ENCODE peak calls at places on chromosomes 1 and 21, in five cellular contexts. L is tibial artery, Y is H9, C is fibroblast of the aortic adventitia, A is testis. F is an unnamed sample.

GRCh38 chr21:42677339-42678117 is 24.1 kb downstream of the PDE9A start:
- DNase-seq in C (peak; percentile 21), A (no peak), L (no peak), Y (no peak), F (no peak)

GRCh38 chr1:82073659-82074058 is 272.9 kb downstream of the ADGRL2 start:
- DNase-seq in L (no peak), C (no peak), A (no peak), Y (no peak), F (no peak)

GRCh38 chr1:153532769-153533599 is 2.8 kb downstream of the S100A6 start:
- DNase-seq in C (peak; percentile 88), L (peak; percentile 95), A (peak; percentile 85), Y (peak; percentile 95), F (peak; percentile 80)

GRCh38 chr1:112904831-112905227 is 51.2 kb downstream of the SLC16A1 start:
- DNase-seq in L (no peak), Y (no peak), C (no peak), A (no peak), F (no peak)

GRCh38 chr1:236284291-236284711 is 2.5 kb upstream of the ERO1B start:
- DNase-seq in Y (no peak), C (no peak), L (no peak), A (no peak), F (no peak)

GRCh38 chr1:197149340-197149739 is 2.9 kb upstream of the ASPM start:
- DNase-seq in C (no peak), A (no peak), Y (no peak), L (no peak), F (no peak)

GRCh38 chr1:226402615-226403521 is 5.0 kb downstream of the PARP1 start:
- DNase-seq in A (no peak), Y (peak; percentile 20), C (no peak), L (no peak), F (no peak)

GRCh38 chr1:238606896-238607295 is 716.2 kb upstream of the ZP4 start:
- DNase-seq in A (no peak), C (peak; percentile 38), L (no peak), Y (no peak), F (no peak)

GRCh38 chr21:17782051-17782450 is 37.1 kb downstream of the C21orf91 start:
- DNase-seq in C (no peak), A (no peak), Y (no peak), L (no peak), F (no peak)

GRCh38 chr1:79042117-79042516 is 35.6 kb upstream of the ADGRL4 start:
- DNase-seq in Y (no peak), A (no peak), C (peak; percentile 74), L (no peak), F (no peak)

GRCh38 chr1:109643385-109644230 is 12.3 kb upstream of the GSTM4 start:
- DNase-seq in C (peak; percentile 73), L (peak; percentile 87), A (peak; percentile 87), Y (peak; percentile 93), F (peak; percentile 87)

GRCh38 chr1:236129315-236129714 is 13.0 kb upstream of the GPR137B start:
- DNase-seq in C (no peak), L (no peak), Y (peak; percentile 66), A (no peak), F (no peak)

GRCh38 chr1:78716186-78716585 is 66.6 kb downstream of the IFI44 start:
- DNase-seq in Y (no peak), L (no peak), C (peak; percentile 73), A (no peak), F (no peak)

GRCh38 chr1:247287460-247287859 is 31.6 kb downstream of the VN1R5 start:
- DNase-seq in A (peak; percentile 59), C (no peak), Y (no peak), L (peak; percentile 6), F (peak; percentile 52)

GRCh38 chr1:20726932-20727745 is 5.4 kb downstream of the SH2D5 start:
- DNase-seq in C (no peak), Y (no peak), A (peak; percentile 4), L (no peak), F (peak; percentile 66)

GRCh38 chr1:1402081-1402900 is 3.2 kb upstream of the CCNL2 start:
- DNase-seq in C (peak; percentile 70), A (no peak), Y (peak; percentile 76), L (no peak), F (no peak)

GRCh38 chr1:161499099-161500078 is 5.9 kb upstream of the FCGR2A start:
- DNase-seq in A (no peak), Y (no peak), L (no peak), C (peak; percentile 20), F (no peak)

GRCh38 chr1:93180723-93181613 is at the start of gene CCDC18:
- DNase-seq in A (no peak), C (no peak), L (no peak), Y (no peak), F (no peak)

GRCh38 chr1:63051356-63051755 is 267.4 kb downstream of the ATG4C start:
- DNase-seq in A (no peak), L (no peak), C (no peak), Y (no peak), F (no peak)

GRCh38 chr1:174998569-174999215 is 1.1 kb upstream of the CACYBP start:
- DNase-seq in C (peak; percentile 70), L (no peak), A (peak; percentile 48), Y (peak; percentile 46), F (no peak)

GRCh38 chr1:232868793-232869491 is 63.7 kb downstream of the MAP10 start:
- DNase-seq in A (no peak), C (peak; percentile 78), L (peak; percentile 67), Y (no peak), F (no peak)

GRCh38 chr1:114462341-114462740 is 48.7 kb downstream of the TRIM33 start:
- DNase-seq in A (no peak), L (no peak), Y (no peak), C (no peak), F (no peak)

GRCh38 chr1:202046748-202047708 is 36.6 kb downstream of the ELF3 start:
- DNase-seq in A (no peak), C (no peak), L (no peak), Y (no peak), F (no peak)

GRCh38 chr1:192516776-192517297 is 58.7 kb upstream of the RGS1 start:
- DNase-seq in Y (no peak), C (no peak), L (no peak), A (peak; percentile 21), F (no peak)

GRCh38 chr21:43329361-43330269 is 97.3 kb downstream of the SIK1 start:
- DNase-seq in A (no peak), Y (no peak), L (no peak), C (no peak), F (no peak)

GRCh38 chr1:6351480-6352137 is 42.0 kb downstream of the ACOT7 start:
- DNase-seq in L (no peak), A (peak; percentile 45), C (no peak), Y (no peak), F (no peak)
- TF ChIP-seq CTCF in L (no peak), A (no peak), C (no peak), Y (no peak), F (no peak)

GRCh38 chr21:19987671-19988070 is 1010.5 kb upstream of the NCAM2 start:
- DNase-seq in A (no peak), C (no peak), Y (no peak), L (no peak), F (no peak)

GRCh38 chr21:19981938-19982337 is 1016.3 kb upstream of the NCAM2 start:
- DNase-seq in C (no peak), L (no peak), A (no peak), Y (no peak), F (no peak)

DNA sequence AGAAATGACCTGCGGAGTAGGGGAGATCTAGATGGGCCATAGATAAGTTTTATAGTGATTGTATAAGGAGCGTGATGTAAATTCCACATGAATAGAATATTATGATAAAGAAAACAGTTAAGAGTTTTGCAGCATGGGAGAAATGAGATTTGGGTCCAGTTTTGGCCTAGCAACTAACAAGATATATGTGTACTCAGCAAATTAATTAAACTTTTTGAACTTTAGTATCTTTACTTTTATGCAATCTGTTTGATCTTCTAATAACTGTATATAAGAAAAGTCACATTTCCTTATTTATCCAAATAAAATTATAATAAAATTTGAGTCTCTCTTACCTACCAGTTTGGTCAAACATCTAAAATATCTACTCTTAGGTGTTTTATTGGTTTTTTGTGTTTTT is 1011.8 kb upstream of the NCAM2 start:
- DNase-seq in C (no peak), Y (no peak), A (no peak), L (no peak), F (no peak)
- TF ChIP-seq CTCF in C (no peak), Y (no peak), A (no peak), L (no peak), F (no peak)

GRCh38 chr21:34602061-34602460 is 12.9 kb downstream of the RCAN1 start:
- DNase-seq in A (no peak), L (no peak), C (no peak), Y (no peak), F (no peak)

GRCh38 chr21:34603710-34604057 is 11.2 kb downstream of the RCAN1 start:
- DNase-seq in A (no peak), C (no peak), Y (no peak), L (no peak), F (no peak)

GRCh38 chr21:34604556-34604955 is 10.4 kb downstream of the RCAN1 start:
- DNase-seq in C (no peak), L (no peak), A (no peak), Y (no peak), F (no peak)

GRCh38 chr21:34606051-34606450 is 8.9 kb downstream of the RCAN1 start:
- DNase-seq in C (no peak), L (no peak), A (no peak), Y (no peak), F (no peak)

DNA sequence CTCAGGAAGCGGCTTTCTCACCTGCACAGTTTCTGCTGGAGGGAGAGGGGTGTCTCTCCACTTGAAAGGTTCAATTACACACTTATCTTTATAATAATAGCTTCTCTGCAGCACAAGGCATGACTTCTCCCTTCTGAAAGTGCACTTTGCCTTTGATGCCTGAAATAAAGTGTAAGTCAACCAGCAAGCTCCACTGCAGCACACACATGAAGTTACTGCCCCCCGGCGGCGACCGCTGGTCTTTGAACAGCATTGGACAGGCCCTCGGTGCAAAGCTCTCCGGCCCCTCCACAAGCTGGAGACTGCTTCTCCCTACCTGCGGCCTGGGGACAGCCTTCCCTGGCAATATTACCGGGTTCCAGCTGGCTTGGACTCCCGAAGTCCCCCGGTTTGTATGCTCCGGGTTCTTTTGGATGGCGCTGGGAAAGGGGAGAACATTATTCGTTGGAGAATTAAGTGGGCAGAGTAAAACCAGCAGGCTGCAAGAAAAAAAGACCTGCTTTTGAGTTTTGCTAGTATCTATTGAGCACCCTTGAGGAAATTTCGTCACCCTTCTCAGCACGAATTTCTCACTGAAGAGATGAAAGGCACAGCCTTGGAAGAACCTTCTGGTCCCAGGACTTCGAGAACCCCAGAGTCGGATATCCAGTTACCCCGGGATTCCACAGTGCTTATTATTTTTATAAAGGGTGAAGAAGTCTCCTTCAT is 11.8 kb downstream of the RCAN1 start:
- DNase-seq in A (peak; percentile 92), Y (peak; percentile 88), L (peak; percentile 85), C (peak; percentile 75), F (peak; percentile 88)
- TF ChIP-seq CTCF in A (peak; percentile 58), Y (peak; percentile 83), L (peak; percentile 80), C (peak; percentile 82), F (peak; percentile 88)

DNA sequence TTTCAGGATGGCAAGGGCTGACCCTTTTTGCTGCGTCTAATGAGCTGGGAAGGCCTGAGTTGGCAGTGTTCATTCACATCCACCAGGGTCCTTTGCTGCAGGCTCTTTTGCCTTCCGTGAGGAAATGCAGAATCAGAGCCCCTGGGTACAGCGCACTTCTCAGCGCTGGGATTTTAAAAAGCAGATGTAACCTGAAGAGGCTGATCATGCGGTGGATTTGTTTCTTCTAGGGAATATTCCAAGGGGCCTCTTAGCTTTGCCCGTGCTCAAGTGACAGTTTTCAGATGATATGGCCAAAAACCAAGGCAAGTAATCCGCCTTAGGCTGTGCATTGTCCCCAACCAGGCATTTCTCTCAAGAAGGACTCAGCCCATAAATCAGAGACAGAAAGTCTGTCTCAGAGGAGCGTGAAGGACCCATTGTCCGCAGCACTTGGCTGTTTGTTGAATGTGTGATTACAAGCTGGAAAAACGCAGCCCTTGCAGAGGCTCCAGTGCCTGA is 237.6 kb downstream of the PTPRC start:
- DNase-seq in Y (peak; percentile 42), C (no peak), L (no peak), A (no peak), F (no peak)
- TF ChIP-seq CTCF in Y (peak; percentile 16), C (no peak), L (no peak), A (no peak), F (peak; percentile 55)